ENCODE peak calls at places on chromosomes 4 and X, in six cellular contexts. Y is SK-N-SH, X is HepG2, R is HCT116, M is GM23338, U is HL-60. J is an unnamed sample.

GRCh38 chr4:1177274-1178141 is 5.1 kb upstream of the SPON2 start:
- DNase-seq in Y (no peak), X (peak), R (no peak), M (no peak), U (no peak), J (no peak)

GRCh38 chr4:147285751-147286150 is 195.1 kb upstream of the EDNRA start:
- DNase-seq in Y (no peak), X (no peak), R (no peak), M (no peak), U (no peak), J (no peak)

GRCh38 chr4:55396305-55397023 is 707 bp downstream of the TMEM165 start:
- DNase-seq in Y (peak), X (peak), R (no peak), M (peak), U (no peak), J (no peak)

GRCh38 chr4:184472540-184473264 is 1.6 kb downstream of the IRF2 start:
- DNase-seq in Y (peak), X (peak), R (no peak), M (peak), U (peak), J (no peak)

GRCh38 chrX:20857746-20858145 is 516.5 kb upstream of the CNKSR2 start:
- DNase-seq in Y (no peak), X (no peak), R (no peak), M (no peak), U (no peak), J (no peak)

GRCh38 chr4:8666581-8666980 is 74.0 kb downstream of the CPZ start:
- DNase-seq in Y (no peak), X (no peak), R (no peak), M (no peak), U (no peak), J (no peak)

GRCh38 chr4:185695743-185696142 is 116.3 kb downstream of the SORBS2 start:
- DNase-seq in Y (no peak), X (no peak), R (no peak), M (no peak), U (no peak), J (no peak)

GRCh38 chr4:59869056-59869455 is 1331.1 kb upstream of the ADGRL3 start:
- DNase-seq in Y (no peak), X (no peak), R (no peak), M (no peak), U (no peak), J (no peak)

GRCh38 chr4:185535818-185536729 is 767 bp upstream of the PDLIM3 start:
- DNase-seq in Y (peak), X (no peak), R (no peak), M (peak), U (no peak), J (no peak)

GRCh38 chr4:16608123-16608522 is 290.3 kb downstream of the LDB2 start:
- DNase-seq in Y (no peak), X (no peak), R (no peak), M (peak), U (no peak), J (no peak)

GRCh38 chrX:74925210-74926088 is at the start of gene NEXMIF:
- DNase-seq in Y (peak), X (peak), R (no peak), M (peak), U (no peak), J (no peak)

GRCh38 chrX:65581661-65582339 is 47.2 kb upstream of the LAS1L start:
- DNase-seq in Y (peak), X (peak), R (peak), M (peak), U (peak), J (no peak)

GRCh38 chr4:71630783-71631182 is 153.1 kb downstream of the GC start:
- DNase-seq in Y (no peak), X (no peak), R (no peak), M (no peak), U (no peak), J (no peak)

GRCh38 chr4:179123079-179123478 is 1680.8 kb upstream of the AGA start:
- DNase-seq in Y (no peak), X (no peak), R (no peak), M (no peak), U (no peak), J (no peak)

GRCh38 chr4:65383589-65384305 is 286.5 kb downstream of the EPHA5 start:
- DNase-seq in Y (no peak), X (no peak), R (no peak), M (no peak), U (no peak), J (peak)

GRCh38 chr4:10460313-10461047 is 3.3 kb upstream of the ZNF518B start:
- DNase-seq in Y (no peak), X (no peak), R (no peak), M (no peak), U (no peak), J (no peak)

GRCh38 chr4:169900241-169900845 is 125.9 kb downstream of the MFAP3L start:
- DNase-seq in Y (no peak), X (no peak), R (no peak), M (no peak), U (no peak), J (no peak)

GRCh38 chr4:2798399-2799301 is 5.8 kb downstream of the SH3BP2 start:
- DNase-seq in Y (peak), X (no peak), R (no peak), M (no peak), U (no peak), J (no peak)
- TF ChIP-seq POLR2AphosphoS5 in Y (no peak), X (no peak), R (no peak), M (no peak), U (no peak), J (peak)

GRCh38 chr4:33161202-33161601 is 2441.0 kb downstream of the PCDH7 start:
- DNase-seq in Y (no peak), X (no peak), R (no peak), M (no peak), U (no peak), J (no peak)

GRCh38 chr4:33162122-33162521 is 2442.0 kb downstream of the PCDH7 start:
- DNase-seq in Y (no peak), X (no peak), R (no peak), M (no peak), U (no peak), J (no peak)

DNA sequence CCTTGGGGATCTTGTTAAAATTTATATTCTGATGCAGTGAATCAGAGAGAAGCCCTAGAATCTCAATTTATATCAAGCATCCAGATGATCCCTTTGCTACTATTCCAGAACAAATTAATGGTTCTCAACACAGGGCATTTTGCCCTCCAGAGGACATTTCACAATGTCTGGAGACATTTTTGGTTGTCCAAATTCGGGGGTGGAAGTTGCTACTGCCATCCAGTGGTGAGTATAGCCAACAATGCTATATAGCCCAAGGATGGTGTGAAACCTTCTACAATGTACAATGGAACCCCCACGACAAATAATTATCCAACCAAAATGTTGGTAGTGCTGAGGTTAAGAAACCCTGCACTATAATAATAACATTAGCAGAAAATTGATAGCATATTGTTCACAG is 2440.0 kb downstream of the PCDH7 start:
- DNase-seq in Y (no peak), X (no peak), R (peak), M (peak), U (no peak), J (no peak)
- TF ChIP-seq CTCF in Y (peak), X (no peak), R (peak), M (peak), U (peak), J (peak)

GRCh38 chr4:111957992-111958391 is 187.3 kb upstream of the FAM241A start:
- DNase-seq in Y (no peak), X (no peak), R (no peak), M (no peak), U (no peak), J (no peak)
- TF ChIP-seq REST in Y (no peak), X (no peak), R (no peak), M (no peak), U (no peak), J (no peak)

DNA sequence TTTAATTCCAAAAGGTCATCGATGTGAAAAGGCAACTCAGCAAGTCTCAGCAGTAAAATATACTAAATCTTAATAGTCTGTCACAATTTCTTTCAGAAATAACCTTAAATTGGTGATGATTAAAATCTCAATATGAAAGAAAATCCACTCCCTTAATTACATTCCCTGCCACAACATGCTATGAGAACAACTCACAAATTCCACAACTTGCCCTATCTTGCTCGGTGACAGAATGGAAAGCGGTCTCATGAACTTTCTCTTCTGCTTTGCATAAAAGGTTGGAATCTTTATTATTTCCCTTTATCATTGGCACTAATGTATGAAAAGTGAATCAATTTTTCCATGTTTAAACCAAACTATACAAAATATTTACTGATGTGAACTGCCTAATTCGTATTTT is 380.8 kb downstream of the TMA16 start:
- DNase-seq in Y (no peak), X (no peak), R (no peak), M (no peak), U (no peak), J (no peak)
- TF ChIP-seq POLR2AphosphoS5 in Y (no peak), X (no peak), R (no peak), M (no peak), U (no peak), J (no peak)

GRCh38 chr4:6142935-6143602 is 57.3 kb downstream of the JAKMIP1 start:
- DNase-seq in Y (no peak), X (no peak), R (no peak), M (no peak), U (no peak), J (no peak)

GRCh38 chr4:6137747-6138135 is 62.6 kb downstream of the JAKMIP1 start:
- DNase-seq in Y (no peak), X (no peak), R (no peak), M (no peak), U (no peak), J (no peak)

GRCh38 chr4:6142511-6142910 is 57.8 kb downstream of the JAKMIP1 start:
- DNase-seq in Y (no peak), X (no peak), R (no peak), M (no peak), U (no peak), J (no peak)

GRCh38 chr4:6143603-6144181 is 56.7 kb downstream of the JAKMIP1 start:
- DNase-seq in Y (no peak), X (no peak), R (no peak), M (no peak), U (no peak), J (no peak)

GRCh38 chr4:6141554-6141953 is 58.8 kb downstream of the JAKMIP1 start:
- DNase-seq in Y (no peak), X (no peak), R (no peak), M (no peak), U (no peak), J (no peak)
- TF ChIP-seq CTCF in Y (no peak), X (no peak), R (no peak), M (no peak), U (no peak), J (no peak)

DNA sequence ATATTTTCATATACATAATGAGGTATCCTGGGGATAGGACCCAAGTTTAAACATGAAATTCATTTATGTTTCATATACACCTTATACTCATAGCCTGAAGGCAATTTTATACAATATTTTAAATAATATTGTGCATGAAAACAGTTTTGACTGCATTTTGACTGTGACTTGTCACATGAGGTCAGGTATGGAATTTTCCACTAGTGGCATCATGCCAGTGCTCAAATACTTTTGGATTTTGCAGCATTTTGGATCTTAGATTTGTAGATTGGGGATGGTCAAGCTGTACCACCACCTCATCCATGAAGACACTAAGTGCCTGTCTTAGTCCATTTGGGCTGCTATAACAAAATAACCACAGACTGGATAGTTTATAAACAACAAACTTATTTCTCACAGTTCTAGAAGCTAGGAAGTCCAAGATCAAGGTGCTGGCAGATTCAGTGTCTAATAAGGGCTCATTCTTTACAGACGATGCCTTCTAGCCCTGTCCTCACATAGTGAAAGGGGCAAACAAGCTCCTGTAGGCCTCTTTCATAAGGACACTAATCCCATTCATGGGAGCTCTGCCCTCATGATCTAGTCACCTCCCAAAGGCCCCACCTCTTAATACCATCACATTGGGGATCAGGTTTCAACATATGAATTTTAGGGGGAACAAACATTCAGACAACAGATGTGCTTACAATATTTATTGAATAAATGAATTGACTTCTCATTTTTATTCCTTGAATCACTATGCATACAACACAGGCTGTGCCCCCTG is 9.4 kb downstream of the NUDT6 start:
- DNase-seq in Y (no peak), X (peak), R (no peak), M (no peak), U (no peak), J (no peak)
- TF ChIP-seq REST in Y (no peak), X (no peak), R (no peak), M (no peak), U (no peak), J (no peak)

DNA sequence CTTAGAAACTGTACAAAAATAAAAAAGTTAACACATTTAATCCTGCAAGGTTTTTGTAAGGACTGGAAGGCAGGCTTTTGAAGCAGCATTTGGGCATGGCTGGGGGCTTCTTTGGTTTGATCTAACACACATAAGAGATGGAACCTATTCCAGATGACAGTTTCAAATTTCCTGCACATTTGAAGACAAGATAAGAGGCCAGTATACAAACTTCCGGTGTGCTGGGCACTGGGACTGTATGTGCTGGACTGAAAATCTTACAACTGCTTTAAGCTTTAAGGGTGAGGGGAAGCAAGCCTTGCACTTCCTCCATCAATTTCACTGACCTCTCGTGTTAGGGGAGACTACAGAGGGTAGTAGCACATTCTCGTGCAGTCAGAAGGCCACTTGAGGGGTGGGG is 122.9 kb downstream of the AMMECR1 start:
- DNase-seq in Y (no peak), X (no peak), R (no peak), M (no peak), U (no peak), J (no peak)
- TF ChIP-seq POLR2AphosphoS5 in Y (no peak), X (no peak), R (no peak), M (no peak), U (no peak), J (no peak)